ENCODE peak calls at places on chromosomes 5 and 9, in five cellular contexts. D, P, O, J and B are unnamed samples.

GRCh38 chr9:115462623-115463022 is 344.7 kb upstream of the TNC start:
- DNase-seq in D (no peak), P (no peak), O (no peak), J (no peak), B (no peak)

GRCh38 chr5:113321266-113321665 is 113.5 kb downstream of the TSSK1B start:
- DNase-seq in D (no peak), P (no peak), O (no peak), J (peak; percentile 21), B (no peak)

GRCh38 chr5:139388198-139388821 is 1.4 kb downstream of the MZB1 start:
- DNase-seq in D (peak; percentile 64), P (no peak), O (peak; percentile 63), J (peak; percentile 54), B (peak; percentile 93)

GRCh38 chr5:1343931-1344901 is 683 bp downstream of the CLPTM1L start:
- DNase-seq in D (no peak), P (peak; percentile 53), O (no peak), J (peak; percentile 37), B (peak; percentile 48)

GRCh38 chr9:116337015-116337414 is 183.4 kb downstream of the PAPPA start:
- DNase-seq in D (no peak), P (no peak), O (no peak), J (no peak), B (no peak)

GRCh38 chr9:105656131-105656921 is 5.9 kb upstream of the TAL2 start:
- DNase-seq in D (peak; percentile 16), P (peak; percentile 83), O (no peak), J (no peak), B (peak; percentile 47)

GRCh38 chr5:171432581-171433351 is 13.3 kb downstream of the FGF18 start:
- DNase-seq in D (no peak), P (no peak), O (no peak), J (no peak), B (no peak)

GRCh38 chr5:132979367-132979935 is 16.0 kb upstream of the AFF4 start:
- DNase-seq in D (no peak), P (no peak), O (peak; percentile 9), J (no peak), B (peak; percentile 55)

GRCh38 chr5:67094476-67095300 is 101.9 kb downstream of the CD180 start:
- DNase-seq in D (no peak), P (no peak), O (peak; percentile 35), J (peak; percentile 63), B (no peak)

GRCh38 chr9:95197692-95198271 is 119.7 kb downstream of the FANCC start:
- DNase-seq in D (peak; percentile 14), P (no peak), O (no peak), J (no peak), B (no peak)

GRCh38 chr5:149439899-149440655 is 61.0 kb upstream of the IL17B start:
- DNase-seq in D (peak; percentile 95), P (peak; percentile 79), O (peak; percentile 84), J (peak; percentile 66), B (no peak)

GRCh38 chr9:95003694-95004451 is 277.4 kb downstream of the AOPEP start:
- DNase-seq in D (peak; percentile 80), P (peak; percentile 57), O (peak; percentile 36), J (peak; percentile 73), B (peak; percentile 31)

GRCh38 chr9:115170674-115171073 is 52.7 kb upstream of the TNC start:
- DNase-seq in D (peak; percentile 45), P (no peak), O (no peak), J (no peak), B (no peak)

GRCh38 chr5:116536279-116537161 is 38.1 kb downstream of the SEMA6A start:
- DNase-seq in D (no peak), P (no peak), O (peak; percentile 94), J (no peak), B (no peak)

GRCh38 chr5:172777381-172778222 is 6.6 kb upstream of the DUSP1 start:
- DNase-seq in D (peak; percentile 94), P (peak; percentile 74), O (peak; percentile 90), J (peak; percentile 56), B (peak; percentile 91)

GRCh38 chr9:76394896-76395244 is 644 bp upstream of the RFK start:
- DNase-seq in D (peak; percentile 85), P (peak; percentile 74), O (peak; percentile 93), J (no peak), B (peak; percentile 89)

GRCh38 chr9:89461302-89461701 is 36.6 kb downstream of the SEMA4D start:
- DNase-seq in D (no peak), P (no peak), O (no peak), J (peak; percentile 26), B (peak; percentile 74)

GRCh38 chr5:13664377-13664776 is 280.1 kb downstream of the DNAH5 start:
- DNase-seq in D (peak; percentile 21), P (no peak), O (no peak), J (peak; percentile 93), B (peak; percentile 3)

GRCh38 chr5:103808464-103809106 is 246.0 kb upstream of the NUDT12 start:
- DNase-seq in D (peak; percentile 65), P (peak; percentile 36), O (peak; percentile 34), J (peak; percentile 48), B (peak; percentile 50)

GRCh38 chr5:137181685-137182084 is 317.4 kb downstream of the SPOCK1 start:
- DNase-seq in D (no peak), P (no peak), O (no peak), J (no peak), B (no peak)

GRCh38 chr5:58407042-58407709 is 52.7 kb downstream of the PLK2 start:
- DNase-seq in D (peak; percentile 75), P (no peak), O (no peak), J (no peak), B (no peak)

GRCh38 chr9:20408513-20408912 is 213.8 kb downstream of the MLLT3 start:
- DNase-seq in D (no peak), P (no peak), O (no peak), J (no peak), B (no peak)

GRCh38 chr5:31972558-31972957 is 201.6 kb downstream of the GOLPH3 start:
- DNase-seq in D (no peak), P (no peak), O (no peak), J (no peak), B (no peak)

GRCh38 chr9:137666950-137667670 is 48.3 kb downstream of the EHMT1 start:
- DNase-seq in D (no peak), P (no peak), O (no peak), J (peak; percentile 51), B (no peak)

GRCh38 chr5:127412698-127413097 is 104.7 kb upstream of the PRRC1 start:
- DNase-seq in D (no peak), P (no peak), O (no peak), J (no peak), B (no peak)

GRCh38 chr9:105637787-105638395 is 24.4 kb upstream of the TAL2 start:
- DNase-seq in D (no peak), P (no peak), O (no peak), J (no peak), B (peak; percentile 18)

GRCh38 chr5:1294839-1295649 is at the start of gene TERT:
- DNase-seq in D (peak; percentile 63), P (peak; percentile 72), O (no peak), J (no peak), B (peak; percentile 89)

GRCh38 chr5:135980650-135981049 is 25.9 kb upstream of the LECT2 start:
- DNase-seq in D (no peak), P (no peak), O (no peak), J (no peak), B (no peak)

GRCh38 chr9:35929188-35929718 is 20.0 kb downstream of the SPAAR start:
- DNase-seq in D (no peak), P (no peak), O (no peak), J (no peak), B (no peak)

GRCh38 chr5:1329111-1329579 is 15.8 kb downstream of the CLPTM1L start:
- DNase-seq in D (no peak), P (no peak), O (no peak), J (no peak), B (no peak)

GRCh38 chr9:101778332-101778731 is 39.9 kb upstream of the GRIN3A start:
- DNase-seq in D (no peak), P (no peak), O (no peak), J (no peak), B (no peak)

GRCh38 chr9:73037613-73038012 is 84.8 kb upstream of the ALDH1A1 start:
- DNase-seq in D (peak; percentile 38), P (no peak), O (peak; percentile 18), J (no peak), B (no peak)

GRCh38 chr9:73038613-73039012 is 85.8 kb upstream of the ALDH1A1 start:
- DNase-seq in D (peak; percentile 77), P (peak; percentile 19), O (no peak), J (no peak), B (no peak)

GRCh38 chr9:73038089-73038509 is 85.2 kb upstream of the ALDH1A1 start:
- DNase-seq in D (peak; percentile 71), P (no peak), O (peak; percentile 45), J (no peak), B (no peak)

GRCh38 chr9:73039916-73040263 is 87.0 kb upstream of the ALDH1A1 start:
- DNase-seq in D (no peak), P (no peak), O (no peak), J (no peak), B (no peak)

GRCh38 chr9:73039253-73039915 is 86.5 kb upstream of the ALDH1A1 start:
- DNase-seq in D (no peak), P (no peak), O (no peak), J (peak; percentile 43), B (no peak)
- TF ChIP-seq MAX in D (no peak), P (no peak), O (no peak), J (no peak), B (no peak)

DNA sequence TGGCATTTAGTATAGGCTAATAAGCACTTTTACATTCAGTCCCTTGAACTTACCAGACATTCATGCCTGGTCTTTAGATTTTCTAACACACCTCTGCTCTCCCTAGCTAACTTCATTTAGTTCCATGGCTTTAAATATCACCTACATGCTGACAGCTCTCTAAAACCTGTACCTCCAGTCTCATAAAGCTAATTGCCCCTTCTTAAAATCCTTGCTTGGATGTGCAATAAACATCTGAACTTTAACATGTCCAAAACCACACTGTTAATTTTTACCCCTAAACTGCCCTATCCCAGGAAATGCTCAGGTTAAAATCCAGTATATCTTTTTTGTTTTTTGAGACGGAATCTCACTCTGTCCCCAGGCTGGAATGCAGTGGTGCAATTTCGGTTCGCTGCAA is 139.8 kb downstream of the CPLANE1 start:
- DNase-seq in D (no peak), P (no peak), O (no peak), J (no peak), B (no peak)
- TF ChIP-seq MYC in D (no peak), P (no peak), O (no peak), J (no peak), B (no peak)

GRCh38 chr9:37371565-37372464 is 50.7 kb upstream of the GRHPR start:
- DNase-seq in D (no peak), P (no peak), O (no peak), J (no peak), B (peak; percentile 24)

GRCh38 chr9:37370968-37371563 is 51.4 kb upstream of the GRHPR start:
- DNase-seq in D (no peak), P (no peak), O (no peak), J (no peak), B (peak; percentile 7)

GRCh38 chr9:37370282-37370681 is 52.2 kb upstream of the GRHPR start:
- DNase-seq in D (no peak), P (no peak), O (no peak), J (no peak), B (no peak)

GRCh38 chr9:37372839-37373238 is 49.7 kb upstream of the GRHPR start:
- DNase-seq in D (no peak), P (no peak), O (no peak), J (no peak), B (no peak)

GRCh38 chr9:37369671-37370070 is 52.8 kb upstream of the GRHPR start:
- DNase-seq in D (no peak), P (no peak), O (no peak), J (no peak), B (no peak)
- H3K4me3 ChIP-seq in D (no peak overlapping the region), P (no peak overlapping the region), O (no peak overlapping the region), J (no peak overlapping the region), B (no peak overlapping the region)

GRCh38 chr9:124514874-124515273 is 7.7 kb upstream of the NR5A1 start:
- DNase-seq in D (no peak), P (no peak), O (no peak), J (no peak), B (no peak)
- TF ChIP-seq MAX in D (no peak), P (no peak), O (no peak), J (no peak), B (no peak)